ENCODE peak calls at places on chromosomes 5 and 9, in five cellular contexts. One of them, this sample, is unnamed.

GRCh38 chr9:95313010-95313498 is 4.5 kb downstream of the FANCC start:
- DNase-seq in K562: no peak
- DNase-seq in GM12878: no peak
- DNase-seq in HepG2: peak; percentile 75
- DNase-seq in A549: peak; percentile 92
- DNase-seq in this sample: peak; percentile 57

GRCh38 chr5:90518666-90519065 is 10.7 kb downstream of the LYSMD3 start:
- DNase-seq in HepG2: no peak
- DNase-seq in A549: no peak
- DNase-seq in GM12878: no peak
- DNase-seq in K562: peak; percentile 18
- DNase-seq in this sample: peak; percentile 39

GRCh38 chr5:59081693-59082092 is 498.8 kb downstream of the RAB3C start:
- DNase-seq in K562: no peak
- DNase-seq in A549: no peak
- DNase-seq in HepG2: no peak
- DNase-seq in GM12878: no peak
- DNase-seq in this sample: no peak

GRCh38 chr9:15403155-15403554 is 19.5 kb upstream of the SNAPC3 start:
- DNase-seq in A549: peak; percentile 32
- DNase-seq in K562: peak; percentile 32
- DNase-seq in HepG2: peak; percentile 56
- DNase-seq in GM12878: no peak
- DNase-seq in this sample: no peak

GRCh38 chr9:9117866-9118265 is 1318.3 kb upstream of the DMAC1 start:
- DNase-seq in A549: no peak
- DNase-seq in HepG2: no peak
- DNase-seq in GM12878: no peak
- DNase-seq in K562: no peak
- DNase-seq in this sample: no peak

GRCh38 chr5:153974131-153974812 is 64.4 kb downstream of the FAM114A2 start:
- DNase-seq in A549: peak; percentile 56
- DNase-seq in GM12878: no peak
- DNase-seq in HepG2: peak; percentile 25
- DNase-seq in K562: peak; percentile 40
- DNase-seq in this sample: peak; percentile 53

GRCh38 chr5:147432323-147432722 is 77.5 kb downstream of the DPYSL3 start:
- DNase-seq in K562: no peak
- DNase-seq in A549: no peak
- DNase-seq in HepG2: no peak
- DNase-seq in GM12878: no peak
- DNase-seq in this sample: no peak

GRCh38 chr9:112249277-112249676 is 74.2 kb upstream of the SUSD1 start:
- DNase-seq in A549: peak; percentile 6
- DNase-seq in K562: no peak
- DNase-seq in HepG2: no peak
- DNase-seq in GM12878: peak; percentile 39
- DNase-seq in this sample: peak; percentile 85

GRCh38 chr9:13744233-13744954 is 464.9 kb upstream of the MPDZ start:
- DNase-seq in A549: no peak
- DNase-seq in HepG2: no peak
- DNase-seq in GM12878: no peak
- DNase-seq in K562: no peak
- DNase-seq in this sample: no peak

GRCh38 chr5:109645591-109646236 is 44.0 kb upstream of the MAN2A1 start:
- DNase-seq in K562: no peak
- DNase-seq in HepG2: no peak
- DNase-seq in A549: no peak
- DNase-seq in GM12878: no peak
- DNase-seq in this sample: no peak

GRCh38 chr5:173627860-173628392 is 11.5 kb upstream of the BOD1 start:
- DNase-seq in A549: no peak
- DNase-seq in K562: no peak
- DNase-seq in GM12878: no peak
- DNase-seq in HepG2: no peak
- DNase-seq in this sample: no peak

GRCh38 chr5:38600334-38601045 is 44.0 kb upstream of the LIFR start:
- DNase-seq in K562: no peak
- DNase-seq in HepG2: no peak
- DNase-seq in GM12878: no peak
- DNase-seq in A549: no peak
- DNase-seq in this sample: no peak

GRCh38 chr5:149641000-149641576 is 59.8 kb downstream of the ARHGEF37 start:
- DNase-seq in A549: no peak
- DNase-seq in GM12878: no peak
- DNase-seq in HepG2: peak; percentile 85
- DNase-seq in K562: peak; percentile 72
- DNase-seq in this sample: no peak

GRCh38 chr5:87151547-87151946 is 116.1 kb upstream of the RASA1 start:
- DNase-seq in HepG2: no peak
- DNase-seq in K562: no peak
- DNase-seq in GM12878: no peak
- DNase-seq in A549: no peak
- DNase-seq in this sample: peak; percentile 78

GRCh38 chr5:39199335-39199734 is 20.0 kb downstream of the FYB1 start:
- DNase-seq in A549: no peak
- DNase-seq in K562: no peak
- DNase-seq in HepG2: no peak
- DNase-seq in GM12878: no peak
- DNase-seq in this sample: no peak

GRCh38 chr5:35598707-35599370 is 18.8 kb upstream of the SPEF2 start:
- DNase-seq in HepG2: peak; percentile 62
- DNase-seq in GM12878: no peak
- DNase-seq in K562: no peak
- DNase-seq in A549: no peak
- DNase-seq in this sample: no peak

GRCh38 chr5:116613445-116613844 is 38.8 kb upstream of the SEMA6A start:
- DNase-seq in K562: no peak
- DNase-seq in GM12878: no peak
- DNase-seq in A549: no peak
- DNase-seq in HepG2: no peak
- DNase-seq in this sample: no peak

GRCh38 chr5:94524841-94525697 is 93.3 kb downstream of the KIAA0825 start:
- DNase-seq in A549: peak; percentile 7
- DNase-seq in HepG2: peak; percentile 47
- DNase-seq in GM12878: peak; percentile 9
- DNase-seq in K562: peak; percentile 15
- DNase-seq in this sample: peak; percentile 60

GRCh38 chr9:100602302-100602930 is 24.5 kb downstream of the CAVIN4 start:
- DNase-seq in K562: peak; percentile 37
- DNase-seq in GM12878: no peak
- DNase-seq in HepG2: peak; percentile 43
- DNase-seq in A549: peak; percentile 49
- DNase-seq in this sample: peak; percentile 70

GRCh38 chr9:14323083-14323968 is 9.4 kb upstream of the NFIB start:
- DNase-seq in A549: no peak
- DNase-seq in GM12878: no peak
- DNase-seq in HepG2: no peak
- DNase-seq in K562: no peak
- DNase-seq in this sample: peak; percentile 76

GRCh38 chr5:36367524-36367923 is 65.8 kb upstream of the RANBP3L start:
- DNase-seq in K562: no peak
- DNase-seq in A549: no peak
- DNase-seq in GM12878: no peak
- DNase-seq in HepG2: no peak
- DNase-seq in this sample: no peak

GRCh38 chr9:70485273-70485858 is 70.9 kb upstream of the KLF9 start:
- DNase-seq in A549: no peak
- DNase-seq in HepG2: no peak
- DNase-seq in GM12878: no peak
- DNase-seq in K562: peak; percentile 69
- DNase-seq in this sample: no peak

GRCh38 chr9:131405429-131405828 is 11.5 kb downstream of the PRRC2B start:
- DNase-seq in A549: no peak
- DNase-seq in HepG2: no peak
- DNase-seq in GM12878: no peak
- DNase-seq in K562: peak; percentile 29
- DNase-seq in this sample: no peak

GRCh38 chr5:130995254-130995515 is 169.9 kb downstream of the HINT1 start:
- DNase-seq in HepG2: no peak
- DNase-seq in A549: no peak
- DNase-seq in K562: no peak
- DNase-seq in GM12878: no peak
- DNase-seq in this sample: no peak

GRCh38 chr5:15241216-15241821 is 258.7 kb upstream of the FBXL7 start:
- DNase-seq in HepG2: no peak
- DNase-seq in K562: no peak
- DNase-seq in GM12878: no peak
- DNase-seq in A549: no peak
- DNase-seq in this sample: no peak

GRCh38 chr9:97312556-97312955 is 5.1 kb downstream of the CCDC180 start:
- DNase-seq in K562: no peak
- DNase-seq in GM12878: no peak
- DNase-seq in HepG2: no peak
- DNase-seq in A549: no peak
- DNase-seq in this sample: no peak

GRCh38 chr5:143968071-143968878 is 156.3 kb downstream of the HMHB1 start:
- DNase-seq in GM12878: peak; percentile 34
- DNase-seq in A549: peak; percentile 31
- DNase-seq in K562: no peak
- DNase-seq in HepG2: peak; percentile 22
- DNase-seq in this sample: peak; percentile 54

GRCh38 chr5:1202798-1203185 is 1.4 kb downstream of the SLC6A19 start:
- DNase-seq in GM12878: no peak
- DNase-seq in HepG2: no peak
- DNase-seq in A549: no peak
- DNase-seq in K562: no peak
- DNase-seq in this sample: no peak

GRCh38 chr5:123455640-123456039 is 32.4 kb upstream of the CEP120 start:
- DNase-seq in K562: no peak
- DNase-seq in A549: no peak
- DNase-seq in HepG2: no peak
- DNase-seq in GM12878: no peak
- DNase-seq in this sample: no peak

DNA sequence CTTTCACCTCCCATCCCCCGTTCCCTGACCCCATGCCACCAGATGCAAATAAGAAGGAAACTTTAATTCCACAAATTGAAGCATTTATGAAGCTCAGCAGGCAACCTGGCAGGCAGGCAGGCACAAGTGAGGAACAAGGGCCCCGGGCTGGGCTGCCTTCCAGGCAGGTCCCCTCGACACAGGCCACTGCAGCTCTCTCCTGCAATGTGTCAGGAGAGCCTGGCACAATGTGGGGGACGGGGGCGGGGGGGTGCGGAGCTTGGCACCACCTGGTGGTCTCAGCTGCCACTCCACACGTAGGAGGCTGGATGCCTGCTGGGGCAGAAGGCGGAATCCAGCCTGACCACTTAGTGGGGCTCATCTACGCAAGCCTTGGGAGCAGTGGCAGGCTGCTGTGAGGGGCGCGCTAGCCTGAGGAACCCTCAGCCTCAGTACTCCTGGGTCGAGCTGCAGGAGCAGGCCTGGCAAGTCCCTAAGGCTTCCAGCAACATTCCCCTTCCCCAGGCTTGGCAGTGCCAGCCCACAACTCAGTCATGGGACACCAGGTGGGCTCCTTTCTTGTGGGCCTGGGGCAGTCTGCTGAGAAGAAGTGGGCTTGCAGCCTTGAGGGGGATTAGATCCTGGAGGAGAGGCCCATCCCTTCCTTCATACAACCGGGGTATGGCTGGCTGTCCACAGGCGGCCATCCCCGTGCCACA is 50.2 kb upstream of the KCNMB1 start:
- DNase-seq in GM12878: no peak
- DNase-seq in A549: no peak
- DNase-seq in K562: no peak
- DNase-seq in HepG2: no peak
- DNase-seq in this sample: no peak
- TF ChIP-seq MYC in GM12878: no peak
- TF ChIP-seq MYC in A549: no peak
- TF ChIP-seq MYC in K562: no peak
- TF ChIP-seq MYC in HepG2: no peak
- TF ChIP-seq MYC in this sample: no peak

GRCh38 chr5:68710514-68710913 is 383.3 kb upstream of the SLC30A5 start:
- DNase-seq in K562: no peak
- DNase-seq in A549: no peak
- DNase-seq in HepG2: no peak
- DNase-seq in GM12878: peak; percentile 16
- DNase-seq in this sample: no peak
- H3K4me2 ChIP-seq in K562: no peak overlapping the region
- H3K4me2 ChIP-seq in A549: no peak overlapping the region
- H3K4me2 ChIP-seq in HepG2: no peak overlapping the region
- H3K4me2 ChIP-seq in GM12878: peak overlapping the region; percentile 75
- H3K4me2 ChIP-seq in this sample: no peak overlapping the region

DNA sequence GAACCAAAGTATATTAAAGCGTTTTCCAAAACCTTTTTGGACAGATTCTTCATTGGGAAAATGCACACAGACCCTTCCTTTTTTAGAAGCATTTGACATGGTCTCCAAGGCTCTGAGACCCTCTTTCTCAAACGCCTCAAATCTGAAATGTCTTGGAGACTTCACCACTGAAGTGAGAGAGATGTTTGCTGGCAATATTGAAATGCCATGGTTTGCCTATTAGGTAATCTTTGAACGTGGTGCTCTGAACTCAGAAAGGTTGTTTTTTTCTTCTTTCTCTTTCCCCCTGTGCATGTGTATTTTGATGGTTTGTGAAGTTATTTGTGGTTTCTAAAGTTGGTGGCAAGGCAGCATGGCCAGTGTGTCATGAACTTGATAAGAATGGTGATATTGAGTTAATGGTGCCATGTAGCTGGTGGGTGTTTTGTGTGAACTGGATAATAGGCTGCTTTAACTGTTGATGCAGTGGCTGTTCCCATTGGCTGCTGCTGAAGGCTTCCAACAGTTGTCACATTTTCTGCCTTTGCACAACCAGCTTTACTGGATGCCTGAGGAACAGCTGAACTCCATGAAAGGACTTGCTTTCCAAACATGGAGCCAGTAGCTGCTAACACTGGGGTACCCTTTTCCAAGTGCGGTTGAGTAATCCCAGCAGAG is 1.7 kb downstream of the PALM2AKAP2 start:
- DNase-seq in K562: no peak
- DNase-seq in A549: no peak
- DNase-seq in HepG2: no peak
- DNase-seq in GM12878: no peak
- DNase-seq in this sample: no peak
- H3K4me3 ChIP-seq in K562: no peak overlapping the region
- H3K4me3 ChIP-seq in A549: no peak overlapping the region
- H3K4me3 ChIP-seq in HepG2: no peak overlapping the region
- H3K4me3 ChIP-seq in GM12878: no peak overlapping the region
- H3K4me3 ChIP-seq in this sample: no peak overlapping the region

GRCh38 chr9:91949946-91950664 is at the start of gene ROR2:
- DNase-seq in A549: peak; percentile 59
- DNase-seq in K562: peak; percentile 91
- DNase-seq in GM12878: no peak
- DNase-seq in HepG2: no peak
- DNase-seq in this sample: peak; percentile 7
- TF ChIP-seq MYC in A549: no peak
- TF ChIP-seq MYC in K562: no peak
- TF ChIP-seq MYC in GM12878: no peak
- TF ChIP-seq MYC in HepG2: no peak
- TF ChIP-seq MYC in this sample: no peak

GRCh38 chr5:176596689-176597416 is 13.1 kb downstream of the GPRIN1 start:
- DNase-seq in GM12878: no peak
- DNase-seq in A549: no peak
- DNase-seq in K562: no peak
- DNase-seq in HepG2: no peak
- DNase-seq in this sample: peak; percentile 60
- H3K4me2 ChIP-seq in GM12878: peak overlapping the region; percentile 30
- H3K4me2 ChIP-seq in A549: no peak overlapping the region
- H3K4me2 ChIP-seq in K562: no peak overlapping the region
- H3K4me2 ChIP-seq in HepG2: peak overlapping the region; percentile 49
- H3K4me2 ChIP-seq in this sample: peak overlapping the region; percentile 37

This sample was measured in endothelial cell of umbilical vein.